ENCODE peak calls at places on chromosomes 5 and 9, in six cellular contexts. D is ovary, O is HAP-1, U is RWPE2, I is DMS53, X is NCI-H748 treated with DMSO at 0.1 percent for 48 hours. F is an unnamed sample.

GRCh38 chr9:75601280-75601679 is 289.2 kb upstream of the PCSK5 start:
- DNase-seq in X (no peak), O (no peak), D (no peak), U (no peak), I (peak), F (no peak)

GRCh38 chr5:108588323-108588722 is 159.4 kb upstream of the FER start:
- DNase-seq in I (no peak), O (no peak), X (no peak), D (no peak), U (no peak), F (no peak)

GRCh38 chr5:178271726-178272479 is 39.3 kb upstream of the PHYKPL start:
- DNase-seq in I (no peak), X (no peak), D (no peak), U (peak), O (no peak), F (no peak)

GRCh38 chr9:13322828-13323550 is 43.5 kb upstream of the MPDZ start:
- DNase-seq in D (no peak), O (no peak), U (no peak), I (no peak), X (no peak), F (no peak)

GRCh38 chr9:78121488-78121887 is 89.9 kb upstream of the GNAQ start:
- DNase-seq in U (no peak), O (peak), I (peak), X (peak), D (peak), F (peak)

GRCh38 chr9:37337301-37337905 is 85.1 kb upstream of the GRHPR start:
- DNase-seq in O (peak), I (no peak), D (no peak), U (no peak), X (no peak), F (no peak)

GRCh38 chr9:114317665-114318357 is 5.1 kb upstream of the ORM1 start:
- DNase-seq in O (no peak), D (no peak), U (peak), I (no peak), X (no peak), F (no peak)

GRCh38 chr5:81371354-81371876 is 22.5 kb downstream of the ACOT12 start:
- DNase-seq in D (no peak), U (no peak), I (peak), X (no peak), O (no peak), F (no peak)

GRCh38 chr5:94928891-94929290 is 310.4 kb downstream of the SLF1 start:
- DNase-seq in I (no peak), D (no peak), U (no peak), X (no peak), O (no peak), F (no peak)

GRCh38 chr9:93231121-93231694 is 47.3 kb downstream of the WNK2 start:
- DNase-seq in I (no peak), O (no peak), X (no peak), D (no peak), U (no peak), F (no peak)

GRCh38 chr5:131587541-131587940 is 47.5 kb downstream of the RAPGEF6 start:
- DNase-seq in X (no peak), I (no peak), D (no peak), O (no peak), U (no peak), F (no peak)

GRCh38 chr9:134404376-134405358 is 78.4 kb downstream of the RXRA start:
- DNase-seq in U (no peak), I (no peak), D (no peak), O (no peak), X (no peak), F (peak)

GRCh38 chr5:122183098-122183794 is 53.9 kb downstream of the ZNF474 start:
- DNase-seq in U (peak), X (no peak), I (no peak), O (peak), D (peak), F (peak)

GRCh38 chr5:29203049-29203448 is 1990.4 kb upstream of the CDH6 start:
- DNase-seq in I (no peak), D (no peak), O (no peak), U (no peak), X (no peak), F (no peak)

GRCh38 chr9:100167176-100167575 is 68.1 kb downstream of the INVS start:
- DNase-seq in I (no peak), D (no peak), U (no peak), X (no peak), O (no peak), F (no peak)

GRCh38 chr9:92717201-92718085 is 47.2 kb downstream of the BICD2 start:
- DNase-seq in X (no peak), O (no peak), D (no peak), U (no peak), I (no peak), F (no peak)

GRCh38 chr5:15575566-15576195 is 75.7 kb downstream of the FBXL7 start:
- DNase-seq in O (no peak), U (no peak), D (no peak), I (no peak), X (no peak), F (no peak)

GRCh38 chr9:37374892-37375291 is 47.6 kb upstream of the GRHPR start:
- DNase-seq in X (no peak), U (no peak), D (no peak), O (no peak), I (no peak), F (no peak)

GRCh38 chr9:8600914-8601680 is 801.5 kb upstream of the DMAC1 start:
- DNase-seq in X (no peak), D (no peak), I (peak), U (no peak), O (no peak), F (no peak)

GRCh38 chr9:7370378-7370777 is 429.2 kb downstream of the DMAC1 start:
- DNase-seq in U (no peak), D (no peak), I (no peak), O (no peak), X (no peak), F (no peak)

GRCh38 chr9:134215709-134216448 is 51.5 kb upstream of the RNU6ATAC start:
- DNase-seq in O (no peak), U (peak), I (peak), X (peak), D (no peak), F (no peak)

GRCh38 chr5:36573441-36573840 is 33.0 kb upstream of the SLC1A3 start:
- DNase-seq in D (no peak), I (no peak), U (no peak), O (no peak), X (no peak), F (no peak)

GRCh38 chr5:1516615-1517601 is 6.9 kb downstream of the LPCAT1 start:
- DNase-seq in O (no peak), U (peak), D (peak), X (no peak), I (peak), F (peak)

GRCh38 chr9:76401176-76401575 is 7.0 kb upstream of the RFK start:
- DNase-seq in D (no peak), X (no peak), U (no peak), O (no peak), I (no peak), F (no peak)

GRCh38 chr5:9932770-9933169 is 302.6 kb upstream of the TAS2R1 start:
- DNase-seq in D (no peak), O (no peak), X (no peak), I (peak), U (no peak), F (no peak)

GRCh38 chr9:130220351-130220750 is 45.2 kb upstream of the HMCN2 start:
- DNase-seq in O (no peak), X (no peak), D (peak), U (no peak), I (no peak), F (no peak)

GRCh38 chr5:123690821-123691220 is 178.8 kb downstream of the CSNK1G3 start:
- DNase-seq in U (no peak), D (no peak), X (no peak), I (no peak), O (no peak), F (no peak)

GRCh38 chr5:63959177-63959982 is 2.9 kb downstream of the HTR1A start:
- DNase-seq in U (no peak), D (peak), I (peak), X (peak), O (no peak), F (no peak)

GRCh38 chr5:160312139-160312959 is at the start of gene CCNJL:
- DNase-seq in I (peak), U (peak), O (peak), X (peak), D (peak), F (no peak)

GRCh38 chr5:91177639-91178038 is 205.5 kb downstream of the ARRDC3 start:
- DNase-seq in D (no peak), O (no peak), I (no peak), X (no peak), U (no peak), F (no peak)

GRCh38 chr5:132496631-132497487 is 6.3 kb upstream of the IRF1 start:
- DNase-seq in U (peak), X (no peak), D (peak), O (peak), I (peak), F (peak)

GRCh38 chr5:78060421-78060820 is 234.1 kb downstream of the AP3B1 start:
- DNase-seq in D (no peak), U (no peak), I (no peak), O (no peak), X (no peak), F (no peak)

GRCh38 chr9:120946259-120946658 is 19.7 kb upstream of the TRAF1 start:
- DNase-seq in X (no peak), I (no peak), U (no peak), D (no peak), O (no peak), F (no peak)

GRCh38 chr5:55324815-55325418 is 17.1 kb downstream of the MTREX start:
- DNase-seq in I (peak), X (peak), U (no peak), D (no peak), O (peak), F (no peak)

GRCh38 chr5:64229163-64229774 is 63.6 kb downstream of the RNF180 start:
- DNase-seq in U (no peak), O (peak), D (no peak), I (peak), X (peak), F (no peak)

GRCh38 chr9:4615251-4615650 is 46.8 kb upstream of the PLPP6 start:
- DNase-seq in D (no peak), X (no peak), U (no peak), O (no peak), I (no peak), F (peak)

GRCh38 chr5:149337746-149338145 is 7.6 kb upstream of the GRPEL2 start:
- DNase-seq in X (no peak), U (no peak), I (peak), D (no peak), O (no peak), F (no peak)

F was measured in tibial artery.